ENCODE peak calls at places on chromosomes 12 and 14, in seven cellular contexts. V, D, Y, C, U, Z and Q are unnamed samples.

GRCh38 chr12:332581-333205 is 56.4 kb downstream of the KDM5A start:
- DNase-seq in Y (no peak), D (no peak), U (no peak), V (no peak), Z (no peak), C (no peak), Q (no peak)

GRCh38 chr14:85531141-85531593 is 1.2 kb downstream of the FLRT2 start:
- DNase-seq in Z (peak), Y (peak), U (peak), D (peak), V (peak), C (peak), Q (peak)

GRCh38 chr14:29706700-29707099 is 220.9 kb downstream of the PRKD1 start:
- DNase-seq in Z (no peak), Y (no peak), C (no peak), U (no peak), D (no peak), V (no peak), Q (no peak)

GRCh38 chr14:61690039-61690438 is 5.3 kb upstream of the HIF1A start:
- DNase-seq in C (no peak), V (no peak), D (no peak), Y (no peak), U (peak), Z (no peak), Q (no peak)

GRCh38 chr14:96078687-96079016 is 39.5 kb downstream of the C14orf132 start:
- DNase-seq in U (no peak), Y (no peak), V (no peak), C (peak), Z (no peak), D (peak), Q (no peak)

GRCh38 chr12:17992002-17992656 is 97.9 kb downstream of the RERGL start:
- DNase-seq in U (peak), Z (peak), D (no peak), C (no peak), V (no peak), Y (no peak), Q (no peak)

GRCh38 chr14:38931969-38932652 is 170.9 kb downstream of the SEC23A start:
- DNase-seq in C (no peak), D (no peak), V (no peak), Z (no peak), Y (no peak), U (no peak), Q (no peak)

GRCh38 chr12:65845751-65846537 is 21.7 kb downstream of the HMGA2 start:
- DNase-seq in U (peak), D (no peak), Y (no peak), V (no peak), C (no peak), Z (no peak), Q (no peak)

GRCh38 chr12:104524026-104524425 is 67.3 kb downstream of the CHST11 start:
- DNase-seq in D (no peak), V (no peak), C (no peak), Z (no peak), U (no peak), Y (no peak), Q (no peak)

GRCh38 chr14:46482200-46482599 is 169.4 kb downstream of the RPL10L start:
- DNase-seq in C (no peak), Z (no peak), V (no peak), Y (no peak), D (no peak), U (no peak), Q (no peak)

GRCh38 chr12:81518638-81519037 is 240.5 kb downstream of the PPFIA2 start:
- DNase-seq in C (no peak), U (no peak), Z (no peak), D (no peak), V (no peak), Y (no peak), Q (no peak)

GRCh38 chr14:101821528-101821927 is 60.0 kb downstream of the PPP2R5C start:
- DNase-seq in U (no peak), Z (no peak), D (no peak), C (no peak), V (no peak), Y (no peak), Q (no peak)

GRCh38 chr12:15435597-15435996 is 113.3 kb downstream of the PTPRO start:
- DNase-seq in C (no peak), Y (no peak), D (no peak), V (no peak), U (peak), Z (no peak), Q (no peak)

GRCh38 chr14:104392396-104393198 is 187.0 kb upstream of the C14orf180 start:
- DNase-seq in V (peak), Z (no peak), C (no peak), Y (no peak), U (no peak), D (peak), Q (no peak)

GRCh38 chr14:101064718-101065117 is 161.2 kb upstream of the RTL1 start:
- DNase-seq in D (peak), U (no peak), Y (no peak), C (peak), V (peak), Z (no peak), Q (no peak)

GRCh38 chr14:95533822-95534221 is 1.0 kb upstream of the GLRX5 start:
- DNase-seq in U (no peak), Y (no peak), C (no peak), D (peak), Z (no peak), V (no peak), Q (no peak)

GRCh38 chr12:6928703-6929407 is 1.1 kb downstream of the ATN1 start:
- DNase-seq in C (no peak), U (no peak), Y (no peak), V (no peak), D (peak), Z (no peak), Q (no peak)
- TF ChIP-seq POLR2A in C (no peak), U (no peak), Y (no peak), V (no peak), D (no peak), Z (no peak), Q (no peak)

GRCh38 chr14:20228681-20229080 is at the start of gene OR11H7:
- DNase-seq in D (no peak), Z (no peak), U (no peak), V (no peak), C (no peak), Y (no peak), Q (no peak)
- H3K4me3 ChIP-seq in D (no peak), Z (no peak), U (no peak), V (no peak), C (no peak), Y (no peak), Q (no peak)

DNA sequence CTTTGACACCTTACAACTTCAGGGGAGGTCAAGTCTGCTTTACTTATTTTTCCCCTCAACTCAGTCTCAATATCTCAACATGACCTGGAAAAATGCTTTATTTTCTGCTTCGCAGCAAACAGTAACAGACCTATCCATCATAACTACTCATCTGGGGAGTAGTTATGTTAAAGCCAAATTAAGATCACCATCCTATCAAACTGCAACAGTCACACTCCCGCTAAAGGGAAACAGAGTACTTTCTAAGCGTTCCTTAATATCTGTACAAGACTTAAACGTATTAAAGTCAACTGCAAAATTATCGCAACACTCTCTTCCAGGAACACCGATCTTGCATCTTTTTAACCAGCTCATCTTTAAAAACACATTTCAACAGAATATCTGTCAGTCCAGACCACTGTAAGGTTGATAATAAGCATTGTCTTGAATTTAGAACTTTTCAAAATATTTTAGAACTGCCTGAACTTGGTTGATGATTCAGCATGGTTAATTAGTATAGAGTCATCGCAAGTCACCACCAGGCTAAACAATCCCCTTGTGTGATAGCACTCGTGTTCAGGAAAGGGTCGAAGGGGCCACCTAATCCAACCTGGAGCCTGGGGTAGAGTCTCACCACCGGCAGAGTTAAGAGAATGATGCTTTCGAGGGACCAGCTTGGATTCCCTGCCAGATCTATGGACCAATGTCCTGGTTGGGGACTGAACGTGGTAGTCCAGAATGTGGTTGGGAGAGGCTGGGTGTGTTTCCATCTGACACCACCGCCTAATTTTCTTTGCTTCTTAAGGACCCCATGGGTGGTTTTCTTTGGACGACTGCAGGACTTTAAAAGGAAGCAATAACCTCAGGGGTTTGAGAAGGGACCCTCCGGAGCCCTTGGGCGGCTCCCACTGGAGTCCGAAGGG is 955 bp downstream of the SPTLC2 start:
- DNase-seq in Y (no peak), Z (no peak), V (no peak), D (no peak), C (no peak), U (peak), Q (no peak)
- TF ChIP-seq POLR2A in Y (no peak), Z (no peak), V (no peak), D (no peak), C (no peak), U (no peak), Q (no peak)

DNA sequence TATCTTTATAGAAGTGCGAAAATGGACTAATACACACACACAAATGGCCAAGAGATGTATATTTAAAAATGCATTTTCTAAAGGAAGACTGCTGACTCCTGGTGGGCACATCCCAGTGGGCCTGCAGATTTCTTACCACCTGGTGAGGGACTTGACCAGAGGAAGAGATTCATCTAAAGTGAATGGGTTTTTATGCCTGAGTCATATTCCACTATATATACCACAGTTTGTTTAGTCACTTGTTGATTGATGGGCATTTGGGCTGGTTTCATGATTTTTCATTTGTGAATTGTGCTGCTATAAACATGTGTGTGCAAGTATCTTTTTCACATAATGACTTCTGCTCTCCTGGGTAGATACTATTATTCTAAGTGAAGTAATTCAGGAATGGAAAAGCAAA is 277.3 kb downstream of the SLC16A7 start:
- DNase-seq in Y (no peak), V (no peak), Z (no peak), U (peak), D (no peak), C (no peak), Q (no peak)
- H3K4me3 ChIP-seq in Y (no peak), V (no peak), Z (no peak), U (no peak), D (no peak), C (no peak), Q (no peak)

GRCh38 chr14:50260511-50260910 is 29.1 kb upstream of the SOS2 start:
- DNase-seq in D (no peak), C (no peak), Z (peak), U (peak), V (no peak), Y (no peak), Q (no peak)
- TF ChIP-seq POLR2A in D (no peak), C (no peak), Z (no peak), U (no peak), V (no peak), Y (no peak), Q (no peak)

DNA sequence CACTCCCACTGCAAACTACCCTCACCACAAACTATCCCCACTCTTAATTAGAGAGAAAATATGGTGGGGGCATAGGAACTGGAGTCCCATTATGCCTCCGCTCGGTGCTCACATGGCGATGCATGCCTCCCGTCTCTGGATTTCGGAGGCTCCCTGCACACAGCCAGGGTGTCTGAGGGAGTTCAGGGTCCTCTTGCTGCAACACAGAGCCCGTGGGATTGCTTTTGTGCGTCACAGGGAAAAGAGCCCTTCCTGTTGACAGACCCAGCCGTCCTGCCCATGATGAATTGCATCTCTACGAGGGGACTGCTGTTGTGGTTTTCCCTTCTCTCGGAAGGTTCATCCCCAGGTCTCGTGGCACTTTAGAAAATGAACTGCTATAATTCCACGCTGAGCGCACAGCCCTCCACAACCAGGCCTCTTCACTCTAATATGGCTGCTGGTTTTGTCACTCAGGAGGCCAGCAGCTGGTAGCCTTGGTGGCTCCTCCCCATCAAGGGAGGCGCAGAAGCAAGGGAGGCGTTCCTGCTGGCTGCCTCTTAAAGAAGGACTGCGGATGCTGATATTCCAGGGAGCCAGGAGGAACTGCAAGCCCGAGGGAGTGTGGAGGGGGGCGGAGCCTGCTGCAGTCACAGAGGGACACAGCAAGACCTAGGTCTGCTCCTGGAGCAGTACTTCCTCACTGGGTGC is 158.0 kb downstream of the KCNA5 start:
- DNase-seq in C (no peak), U (peak), Y (no peak), Z (peak), D (no peak), V (no peak), Q (no peak)
- H3K4me3 ChIP-seq in C (no peak), U (no peak), Y (no peak), Z (no peak), D (no peak), V (no peak), Q (no peak)

GRCh38 chr12:125065021-125065752 is at the start of gene AACS:
- DNase-seq in Y (peak), V (peak), D (peak), C (peak), U (peak), Z (peak), Q (peak)
- TF ChIP-seq POLR2A in Y (peak), V (no peak), D (no peak), C (no peak), U (peak), Z (peak), Q (peak)

GRCh38 chr12:49667319-49668090 is 39.7 kb downstream of the FMNL3 start:
- DNase-seq in C (no peak), Y (no peak), Z (no peak), D (no peak), V (no peak), U (peak), Q (no peak)

GRCh38 chr12:49673446-49674317 is 33.5 kb downstream of the FMNL3 start:
- DNase-seq in Y (peak), V (peak), D (peak), U (peak), Z (no peak), C (peak), Q (peak)

GRCh38 chr12:49672351-49673181 is 34.6 kb downstream of the FMNL3 start:
- DNase-seq in V (no peak), Y (no peak), D (no peak), C (peak), Z (no peak), U (no peak), Q (no peak)

GRCh38 chr12:49674318-49674985 is 32.8 kb downstream of the FMNL3 start:
- DNase-seq in Y (no peak), Z (no peak), U (peak), D (no peak), C (no peak), V (no peak), Q (no peak)

GRCh38 chr12:49671051-49671765 is 36.0 kb downstream of the FMNL3 start:
- DNase-seq in V (no peak), U (no peak), Z (no peak), Y (no peak), D (peak), C (peak), Q (no peak)
- H3K4me3 ChIP-seq in V (no peak), U (no peak), Z (no peak), Y (no peak), D (no peak), C (no peak), Q (no peak)

GRCh38 chr14:51139221-51139681 is 44.3 kb upstream of the TRIM9 start:
- DNase-seq in Z (no peak), V (no peak), C (no peak), U (no peak), D (no peak), Y (no peak), Q (no peak)
- TF ChIP-seq POLR2A in Z (no peak), V (no peak), C (no peak), U (no peak), D (no peak), Y (no peak), Q (no peak)

GRCh38 chr14:91357272-91357671 is 60.3 kb downstream of the CCDC88C start:
- DNase-seq in U (no peak), V (no peak), D (peak), Z (no peak), C (no peak), Y (no peak), Q (no peak)
- H3K4me3 ChIP-seq in U (no peak), V (no peak), D (no peak), Z (no peak), C (no peak), Y (no peak), Q (no peak)